ENCODE peak calls at places on chromosome 17, in five cellular contexts. One of them, this sample, is unnamed.

GRCh38 chr17:37551788-37552187 is 57.4 kb downstream of the SYNRG start:
- DNase-seq in HEK293T: no peak
- DNase-seq in amniotic stem cell: no peak
- DNase-seq in HTR-8/SVneo: no peak
- DNase-seq in effector memory CD4-positive, alpha-beta T cell: no peak
- DNase-seq in this sample: no peak

GRCh38 chr17:3747805-3748204 is 24.1 kb downstream of the HASPIN start:
- DNase-seq in HEK293T: no peak
- DNase-seq in amniotic stem cell: no peak
- DNase-seq in HTR-8/SVneo: no peak
- DNase-seq in effector memory CD4-positive, alpha-beta T cell: no peak
- DNase-seq in this sample: no peak

GRCh38 chr17:45855691-45856315 is 11.1 kb downstream of the SPPL2C start:
- DNase-seq in HEK293T: no peak
- DNase-seq in amniotic stem cell: no peak
- DNase-seq in HTR-8/SVneo: no peak
- DNase-seq in effector memory CD4-positive, alpha-beta T cell: no peak
- DNase-seq in this sample: no peak

GRCh38 chr17:76523084-76524037 is 14.1 kb downstream of the CYGB start:
- DNase-seq in HEK293T: peak
- DNase-seq in amniotic stem cell: no peak
- DNase-seq in HTR-8/SVneo: peak
- DNase-seq in effector memory CD4-positive, alpha-beta T cell: peak
- DNase-seq in this sample: peak

GRCh38 chr17:64385187-64386083 is 5.2 kb downstream of the PECAM1 start:
- DNase-seq in HEK293T: no peak
- DNase-seq in amniotic stem cell: peak
- DNase-seq in HTR-8/SVneo: peak
- DNase-seq in effector memory CD4-positive, alpha-beta T cell: no peak
- DNase-seq in this sample: peak

GRCh38 chr17:50147841-50148225 is 2.6 kb downstream of the PPP1R9B start:
- DNase-seq in HEK293T: no peak
- DNase-seq in amniotic stem cell: no peak
- DNase-seq in HTR-8/SVneo: no peak
- DNase-seq in effector memory CD4-positive, alpha-beta T cell: no peak
- DNase-seq in this sample: no peak

GRCh38 chr17:12964162-12964561 is 53.7 kb downstream of the ELAC2 start:
- DNase-seq in HEK293T: no peak
- DNase-seq in amniotic stem cell: no peak
- DNase-seq in HTR-8/SVneo: no peak
- DNase-seq in effector memory CD4-positive, alpha-beta T cell: no peak
- DNase-seq in this sample: no peak

GRCh38 chr17:77002103-77003045 is 134.2 kb downstream of the MGAT5B start:
- DNase-seq in HEK293T: no peak
- DNase-seq in amniotic stem cell: no peak
- DNase-seq in HTR-8/SVneo: peak
- DNase-seq in effector memory CD4-positive, alpha-beta T cell: no peak
- DNase-seq in this sample: peak

GRCh38 chr17:20922128-20922670 is 120.6 kb downstream of the USP22 start:
- DNase-seq in HEK293T: no peak
- DNase-seq in amniotic stem cell: no peak
- DNase-seq in HTR-8/SVneo: no peak
- DNase-seq in effector memory CD4-positive, alpha-beta T cell: no peak
- DNase-seq in this sample: no peak

GRCh38 chr17:79954281-79955166 is 81.1 kb downstream of the TBC1D16 start:
- DNase-seq in HEK293T: no peak
- DNase-seq in amniotic stem cell: no peak
- DNase-seq in HTR-8/SVneo: no peak
- DNase-seq in effector memory CD4-positive, alpha-beta T cell: no peak
- DNase-seq in this sample: no peak

GRCh38 chr17:28748852-28749515 is 5.2 kb downstream of the TRAF4 start:
- DNase-seq in HEK293T: no peak
- DNase-seq in amniotic stem cell: no peak
- DNase-seq in HTR-8/SVneo: no peak
- DNase-seq in effector memory CD4-positive, alpha-beta T cell: no peak
- DNase-seq in this sample: no peak

GRCh38 chr17:50550661-50551432 is 3.9 kb downstream of the SPATA20 start:
- DNase-seq in HEK293T: peak
- DNase-seq in amniotic stem cell: peak
- DNase-seq in HTR-8/SVneo: peak
- DNase-seq in effector memory CD4-positive, alpha-beta T cell: no peak
- DNase-seq in this sample: peak